ENCODE peak calls at places on chromosomes 4 and X, in four cellular contexts. J is H1, X is HepG2, R is GM12878. A is an unnamed sample.

GRCh38 chrX:41051303-41051702 is 33.9 kb upstream of the USP9X start:
- DNase-seq in J (no peak), X (no peak), R (no peak), A (no peak)

GRCh38 chr4:26525136-26525535 is 34.9 kb upstream of the CCKAR start:
- DNase-seq in R (no peak), X (no peak), J (no peak), A (no peak)

GRCh38 chr4:170089743-170090666 is at the start of gene AADAT:
- DNase-seq in J (peak; percentile 89), X (peak; percentile 81), R (no peak), A (no peak)

GRCh38 chr4:91089194-91089593 is 962.0 kb downstream of the CCSER1 start:
- DNase-seq in J (no peak), R (no peak), X (no peak), A (no peak)

GRCh38 chr4:188781655-188782054 is 642.4 kb downstream of the TRIML1 start:
- DNase-seq in J (no peak), X (peak; percentile 1), R (no peak), A (peak; percentile 16)

GRCh38 chrX:131262738-131263679 is 26.1 kb downstream of the IGSF1 start:
- DNase-seq in J (peak; percentile 78), R (no peak), X (peak; percentile 35), A (no peak)

GRCh38 chr4:56723201-56723605 is 42.1 kb upstream of the HOPX start:
- DNase-seq in J (no peak), X (no peak), R (no peak), A (no peak)

GRCh38 chr4:165440415-165440882 is 61.6 kb downstream of the CPE start:
- DNase-seq in J (no peak), X (peak; percentile 23), R (no peak), A (peak; percentile 39)

GRCh38 chr4:150256841-150257273 is 178.6 kb downstream of the DCLK2 start:
- DNase-seq in J (peak; percentile 69), X (peak; percentile 53), R (no peak), A (no peak)

GRCh38 chr4:141684785-141685184 is 48.4 kb downstream of the IL15 start:
- DNase-seq in R (no peak), J (no peak), X (no peak), A (no peak)

GRCh38 chr4:180808862-180809261 is 1434.3 kb upstream of the TENM3 start:
- DNase-seq in X (no peak), J (no peak), R (no peak), A (no peak)

GRCh38 chr4:24511371-24512063 is 72.8 kb downstream of the DHX15 start:
- DNase-seq in R (no peak), X (no peak), J (no peak), A (peak; percentile 42)

GRCh38 chrX:22105231-22105630 is 73.1 kb downstream of the PHEX start:
- DNase-seq in J (no peak), X (no peak), R (no peak), A (no peak)

GRCh38 chrX:24150051-24150790 is 692 bp downstream of the ZFX start:
- DNase-seq in J (peak; percentile 68), X (peak; percentile 67), R (peak; percentile 55), A (peak; percentile 78)

DNA sequence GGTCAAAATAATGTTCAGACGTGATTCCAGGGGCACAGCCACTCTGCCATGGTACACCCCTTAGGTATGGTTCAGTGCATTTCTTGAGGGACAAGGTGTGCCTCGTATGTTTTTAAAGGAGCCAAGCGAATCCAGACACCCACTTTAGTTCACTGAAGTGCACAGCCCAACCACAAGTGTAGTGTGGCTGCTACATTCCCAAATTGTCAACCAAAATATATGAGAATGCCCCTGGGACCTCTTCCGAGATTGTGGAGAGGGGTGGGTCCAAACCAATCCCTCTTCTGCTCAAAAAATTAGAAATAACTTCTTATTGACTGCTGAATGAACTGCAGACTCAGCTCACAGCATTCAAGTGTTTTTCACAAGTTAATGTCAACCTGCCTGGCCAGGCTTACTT is 7.4 kb upstream of the BRS3 start:
- DNase-seq in R (no peak), J (no peak), X (no peak), A (no peak)
- H3K27me3 ChIP-seq in R (no peaks in the 10 kb centered on the region), J (no peaks in the 10 kb centered on the region), X (no peaks in the 10 kb centered on the region), A (no peaks in the 10 kb centered on the region)

GRCh38 chr4:85514117-85514516 is 39.2 kb downstream of the ARHGAP24 start:
- DNase-seq in J (no peak), X (no peak), R (no peak), A (no peak)
- TF ChIP-seq SUZ12 in J (no peak), X (no peak), R (no peak), A (no peak)

DNA sequence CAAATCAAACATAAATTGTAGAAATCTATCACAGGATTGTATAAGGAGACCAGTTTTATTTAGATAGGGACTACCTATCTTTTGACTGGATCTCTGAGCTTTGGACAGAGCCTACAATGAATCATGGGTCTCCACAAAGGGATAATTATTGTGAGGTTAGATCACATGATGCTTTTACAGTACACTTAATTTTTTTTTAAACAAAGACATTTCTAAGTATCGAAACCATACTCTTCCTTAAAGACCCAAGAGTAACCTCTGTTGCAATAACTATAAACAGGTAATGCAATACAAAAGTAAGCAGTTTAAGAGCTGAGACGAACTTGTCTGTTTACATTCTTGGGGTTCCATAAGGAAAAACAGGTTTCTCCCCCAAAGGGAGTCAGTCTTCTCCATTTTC is 64.3 kb upstream of the GABRE start:
- DNase-seq in R (no peak), X (peak; percentile 14), J (no peak), A (no peak)
- TF ChIP-seq YY1 in R (no peak), X (no peak), J (no peak), A (no peak)

DNA sequence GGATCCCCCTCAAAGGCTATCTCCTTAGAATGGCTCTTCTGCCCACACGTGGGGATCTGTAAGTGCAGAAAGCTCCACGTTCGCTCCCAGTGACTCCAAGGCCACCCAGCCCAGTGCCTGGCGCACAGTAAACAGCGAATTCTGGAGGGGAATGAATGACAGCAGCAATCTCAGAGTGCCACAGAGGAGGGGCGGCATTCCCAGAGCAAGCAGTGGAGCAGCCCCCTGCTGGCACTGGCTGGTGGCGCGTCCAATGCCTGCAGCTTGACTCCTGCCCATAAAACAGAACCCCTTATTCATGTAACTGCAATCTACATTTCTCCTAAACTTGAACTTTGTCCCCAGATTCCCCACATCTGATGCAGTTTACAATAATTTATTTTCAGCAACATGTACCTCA is 6.9 kb upstream of the HELT start:
- DNase-seq in R (no peak), X (peak; percentile 14), J (peak; percentile 74), A (no peak)
- H3K27me3 ChIP-seq in R (peaks cover 14% of the 10 kb centered on the region), X (peaks cover 59% of the 10 kb centered on the region), J (peaks cover 66% of the 10 kb centered on the region), A (peaks cover 46% of the 10 kb centered on the region)

GRCh38 chr4:3287271-3287971 is 5.4 kb upstream of the RGS12 start:
- DNase-seq in J (peak; percentile 30), R (no peak), X (no peak), A (no peak)

GRCh38 chr4:3286335-3287175 is 6.3 kb upstream of the RGS12 start:
- DNase-seq in J (peak; percentile 47), X (no peak), R (peak; percentile 70), A (no peak)

GRCh38 chr4:3283916-3284315 is 8.9 kb upstream of the RGS12 start:
- DNase-seq in X (no peak), J (no peak), R (no peak), A (no peak)

GRCh38 chr4:3284734-3285557 is 7.9 kb upstream of the RGS12 start:
- DNase-seq in J (peak; percentile 44), R (no peak), X (no peak), A (no peak)

DNA sequence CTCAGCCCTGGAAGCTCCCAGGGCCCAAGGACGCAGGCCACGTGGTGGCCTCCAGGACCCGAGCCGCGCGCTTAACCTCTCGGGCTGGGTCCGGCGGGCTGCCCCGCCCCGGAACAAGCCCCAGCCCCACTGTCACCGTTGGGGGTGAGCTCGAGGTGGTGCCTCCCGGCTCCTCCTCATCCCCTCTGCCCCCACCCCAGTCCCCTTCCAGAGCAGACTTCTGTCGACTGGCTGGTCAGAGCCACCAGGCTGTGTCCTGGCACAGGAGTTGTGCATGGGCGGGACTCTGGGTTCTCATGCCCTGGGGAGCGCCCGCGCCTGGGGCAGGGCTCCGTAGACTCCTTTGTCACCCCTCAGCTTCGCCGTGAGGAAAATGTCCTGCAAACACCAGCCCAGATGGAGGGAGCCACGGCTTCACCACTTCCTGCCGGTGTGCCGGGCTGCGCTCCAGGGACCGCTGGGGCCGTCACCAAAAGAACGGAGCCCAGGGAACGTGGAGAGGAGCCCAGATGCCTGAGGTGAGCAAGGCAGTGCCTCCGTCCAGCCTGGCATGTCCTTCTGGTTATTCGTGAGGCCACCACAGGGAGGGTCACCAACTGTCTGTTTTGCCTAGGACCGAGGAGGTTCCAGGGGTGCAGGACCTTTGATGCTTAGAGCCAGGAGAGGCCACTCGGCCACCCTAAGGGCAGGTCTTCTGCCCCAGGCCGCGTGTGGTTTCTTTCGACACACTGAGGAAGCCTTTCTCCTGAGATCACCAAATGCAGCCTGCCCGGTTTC is 7.1 kb upstream of the RGS12 start:
- DNase-seq in X (peak; percentile 56), R (no peak), J (peak; percentile 46), A (no peak)
- TF ChIP-seq SUZ12 in X (no peak), R (no peak), J (no peak), A (no peak)

DNA sequence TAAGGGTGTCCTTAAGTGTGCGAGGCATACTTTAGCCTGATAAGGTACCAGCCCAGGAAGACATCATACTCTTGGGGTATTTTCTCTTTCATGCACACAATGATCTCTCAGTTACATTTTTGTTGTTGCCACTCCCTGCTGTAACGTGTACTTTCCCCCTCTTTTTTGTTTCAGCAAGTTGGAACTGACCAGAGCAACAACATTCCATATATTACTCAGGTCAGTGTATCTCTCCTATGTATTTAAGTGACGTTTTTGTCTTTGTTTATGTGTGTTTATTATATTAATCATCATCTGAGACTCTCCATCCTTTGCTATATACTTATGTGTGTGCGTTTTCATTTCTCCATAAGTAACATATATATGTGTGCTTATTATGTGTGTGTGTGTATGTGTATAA is 71.3 kb upstream of the VBP1 start:
- DNase-seq in J (no peak), R (no peak), X (no peak), A (no peak)
- TF ChIP-seq YY1 in J (no peak), R (no peak), X (no peak), A (no peak)

DNA sequence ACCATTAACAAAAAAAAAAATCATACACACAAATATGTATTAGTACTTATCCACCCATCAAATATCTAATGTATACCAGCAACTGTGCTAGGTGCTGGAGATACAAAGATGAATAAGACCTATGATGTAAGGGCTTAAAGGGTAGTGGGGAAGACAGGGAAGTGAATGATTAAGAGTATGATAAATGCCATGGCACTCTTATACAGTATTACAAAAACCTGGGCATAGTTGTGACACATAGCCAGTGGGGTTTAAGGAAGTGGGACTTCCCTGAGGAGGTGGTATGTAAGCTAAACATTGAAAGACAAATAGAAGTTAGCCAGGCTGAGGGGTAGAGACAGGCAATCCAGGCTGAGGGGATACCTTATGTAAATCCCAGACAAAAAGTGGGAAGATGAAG is 23.6 kb downstream of the CHM start:
- DNase-seq in X (no peak), J (no peak), R (no peak), A (no peak)
- H3K27me3 ChIP-seq in X (no peaks in the 10 kb centered on the region), J (no peaks in the 10 kb centered on the region), R (no peaks in the 10 kb centered on the region), A (no peaks in the 10 kb centered on the region)

GRCh38 chr4:47804598-47804997 is 33.3 kb downstream of the CORIN start:
- DNase-seq in X (no peak), R (no peak), J (no peak), A (no peak)
- TF ChIP-seq SUZ12 in X (no peak), R (no peak), J (no peak), A (no peak)

DNA sequence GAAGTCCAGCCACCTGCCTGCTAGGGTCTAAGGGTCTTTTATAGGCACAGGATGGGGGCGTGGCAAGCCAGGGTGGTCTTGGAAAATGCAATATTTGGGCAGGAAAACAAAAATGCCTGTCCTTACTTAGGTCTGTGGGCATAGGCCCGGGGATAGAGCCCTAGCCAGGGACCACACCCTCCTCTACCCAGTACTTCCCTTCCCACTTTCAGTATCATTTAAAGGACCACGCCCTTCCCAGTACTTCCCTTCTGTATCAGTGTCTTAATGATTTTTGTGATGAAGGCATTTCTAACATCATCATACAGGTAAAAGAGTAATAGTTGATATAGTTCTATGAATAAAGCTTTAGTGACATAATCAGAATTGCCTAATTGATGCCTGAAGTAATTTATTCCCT is 11.4 kb downstream of the BANK1 start:
- DNase-seq in X (no peak), J (no peak), R (no peak), A (no peak)
- TF ChIP-seq YY1 in X (no peak), J (no peak), R (no peak), A (no peak)